ENCODE peak calls at places on chromosomes 7 and 10, in nine cellular contexts. C is HCEC 1CT, T is progenitor cell of endocrine pancreas, A is GM23248, Z is kidney tubule cell, V is AG08396, W is GM12865, D is D721Med, U is T-cell. O is an unnamed sample.

GRCh38 chr7:70533614-70534013 is 598.3 kb upstream of the GALNT17 start:
- DNase-seq in W (no peak), V (no peak), U (no peak), T (no peak), Z (no peak), D (no peak), A (no peak), C (no peak), O (no peak)

GRCh38 chr10:23994459-23995046 is 214.4 kb upstream of the KIAA1217 start:
- DNase-seq in W (peak), V (peak), D (no peak), U (no peak), A (peak), C (peak), T (peak), Z (peak), O (peak)

GRCh38 chr7:26200113-26200443 is 468 bp downstream of the HNRNPA2B1 start:
- DNase-seq in W (peak), T (peak), D (no peak), U (peak), Z (peak), A (peak), C (peak), V (no peak), O (peak)

GRCh38 chr7:108529341-108529740 is 3.4 kb upstream of the PNPLA8 start:
- DNase-seq in W (no peak), U (no peak), A (no peak), C (no peak), Z (peak), T (no peak), V (no peak), D (peak), O (no peak)

GRCh38 chr10:125029584-125030242 is 87.8 kb downstream of the ZRANB1 start:
- DNase-seq in A (peak), Z (peak), U (no peak), W (no peak), C (peak), V (peak), D (no peak), T (no peak), O (no peak)

GRCh38 chr7:157429680-157430224 is 92.9 kb downstream of the DNAJB6 start:
- DNase-seq in U (no peak), V (no peak), C (no peak), T (no peak), D (no peak), A (no peak), Z (no peak), W (no peak), O (no peak)

GRCh38 chr7:155885162-155886160 is 73.2 kb upstream of the SHH start:
- DNase-seq in D (no peak), V (peak), U (no peak), A (peak), Z (peak), C (no peak), T (no peak), W (no peak), O (peak)

GRCh38 chr10:126147866-126148578 is 240.3 kb downstream of the ADAM12 start:
- DNase-seq in C (peak), D (no peak), W (no peak), Z (peak), U (no peak), V (peak), T (no peak), A (peak), O (peak)

GRCh38 chr10:98613446-98613845 is 166.7 kb upstream of the HPS1 start:
- DNase-seq in W (no peak), A (no peak), T (no peak), D (no peak), C (no peak), V (no peak), Z (no peak), U (no peak), O (no peak)

GRCh38 chr10:88759366-88760101 is at the start of gene LIPN:
- DNase-seq in Z (no peak), T (no peak), W (peak), U (no peak), V (no peak), A (no peak), D (no peak), C (no peak), O (no peak)

GRCh38 chr10:51654918-51655317 is 44.5 kb downstream of the CSTF2T start:
- DNase-seq in V (no peak), A (no peak), T (no peak), Z (no peak), U (no peak), D (no peak), C (no peak), W (no peak), O (no peak)

GRCh38 chr10:123262456-123262855 is 108.3 kb downstream of the BUB3 start:
- DNase-seq in Z (no peak), U (no peak), A (no peak), V (no peak), W (no peak), C (no peak), D (no peak), T (no peak), O (no peak)

GRCh38 chr7:25288536-25289283 is 60.4 kb upstream of the NPVF start:
- DNase-seq in C (no peak), W (no peak), Z (no peak), T (no peak), V (no peak), U (no peak), D (no peak), A (peak), O (no peak)

GRCh38 chr10:68561804-68562649 is 1.9 kb downstream of the TET1 start:
- DNase-seq in A (peak), U (no peak), Z (no peak), V (peak), T (peak), C (peak), W (no peak), D (no peak), O (peak)

GRCh38 chr7:130486114-130486962 is 5.5 kb upstream of the MEST start:
- DNase-seq in Z (peak), T (peak), W (peak), C (no peak), A (no peak), U (peak), D (peak), V (no peak), O (no peak)

GRCh38 chr7:47631711-47632110 is 49.8 kb upstream of the TNS3 start:
- DNase-seq in V (no peak), C (no peak), T (no peak), U (no peak), Z (no peak), D (no peak), A (no peak), W (no peak), O (no peak)

GRCh38 chr7:138063400-138063799 is 12.9 kb upstream of the AKR1D1 start:
- DNase-seq in T (no peak), A (no peak), V (no peak), Z (no peak), C (no peak), D (no peak), U (no peak), W (no peak), O (no peak)

GRCh38 chr7:101960323-101960722 is 142.9 kb downstream of the CUX1 start:
- DNase-seq in T (no peak), D (no peak), U (no peak), C (no peak), W (no peak), A (no peak), V (no peak), Z (no peak), O (no peak)

GRCh38 chr7:66696774-66697191 is 43.8 kb upstream of the RABGEF1 start:
- DNase-seq in U (no peak), D (no peak), V (no peak), T (no peak), C (peak), W (peak), Z (no peak), A (peak), O (peak)

GRCh38 chr7:42858570-42858969 is 53.3 kb downstream of the C7orf25 start:
- DNase-seq in V (peak), W (no peak), D (no peak), Z (peak), U (no peak), A (peak), C (peak), T (no peak), O (peak)

GRCh38 chr7:27283558-27283957 is 41.0 kb downstream of the EVX1 start:
- DNase-seq in V (no peak), D (no peak), A (no peak), Z (no peak), C (no peak), W (no peak), U (no peak), T (no peak), O (no peak)

GRCh38 chr7:100003711-100004661 is 11.4 kb upstream of the ZKSCAN1 start:
- DNase-seq in W (no peak), T (peak), A (no peak), V (no peak), U (no peak), C (no peak), Z (no peak), D (no peak), O (no peak)

O was measured in hepatic stellate cell.